ENCODE peak calls at places on chromosomes 16 and 17, in six cellular contexts. One of them, this sample, is unnamed.

GRCh38 chr16:47995354-47995753 is 160.4 kb downstream of the ABCC12 start:
- DNase-seq in mesendoderm: no peak
- DNase-seq in H1: no peak
- DNase-seq in mesenchymal stem cell: no peak
- DNase-seq in neuronal stem cell: no peak
- DNase-seq in IMR-90: no peak
- DNase-seq in this sample: peak; percentile 26

GRCh38 chr17:17437461-17437860 is 39.3 kb upstream of the MED9 start:
- DNase-seq in mesendoderm: no peak
- DNase-seq in H1: no peak
- DNase-seq in mesenchymal stem cell: no peak
- DNase-seq in neuronal stem cell: no peak
- DNase-seq in IMR-90: no peak
- DNase-seq in this sample: no peak

GRCh38 chr16:55043499-55043898 is 112.8 kb downstream of the IRX5 start:
- DNase-seq in mesendoderm: peak; percentile 19
- DNase-seq in H1: no peak
- DNase-seq in mesenchymal stem cell: no peak
- DNase-seq in neuronal stem cell: no peak
- DNase-seq in IMR-90: no peak
- DNase-seq in this sample: no peak

GRCh38 chr17:29138184-29138955 is 41.8 kb downstream of the MYO18A start:
- DNase-seq in mesendoderm: no peak
- DNase-seq in H1: no peak
- DNase-seq in mesenchymal stem cell: no peak
- DNase-seq in neuronal stem cell: no peak
- DNase-seq in IMR-90: peak; percentile 68
- DNase-seq in this sample: no peak

GRCh38 chr17:1999557-2000251 is 25.4 kb downstream of the RTN4RL1 start:
- DNase-seq in mesendoderm: peak; percentile 58
- DNase-seq in H1: no peak
- DNase-seq in mesenchymal stem cell: peak; percentile 80
- DNase-seq in neuronal stem cell: peak; percentile 66
- DNase-seq in IMR-90: peak; percentile 19
- DNase-seq in this sample: peak; percentile 72

GRCh38 chr17:46841561-46842379 is 9.6 kb upstream of the WNT9B start:
- DNase-seq in mesendoderm: peak; percentile 54
- DNase-seq in H1: no peak
- DNase-seq in mesenchymal stem cell: no peak
- DNase-seq in neuronal stem cell: no peak
- DNase-seq in IMR-90: no peak
- DNase-seq in this sample: peak; percentile 81

GRCh38 chr17:4017377-4017776 is 53.1 kb upstream of the ATP2A3 start:
- DNase-seq in mesendoderm: no peak
- DNase-seq in H1: no peak
- DNase-seq in mesenchymal stem cell: no peak
- DNase-seq in neuronal stem cell: no peak
- DNase-seq in IMR-90: no peak
- DNase-seq in this sample: no peak

GRCh38 chr16:88629835-88630234 is 8.5 kb upstream of the IL17C start:
- DNase-seq in mesendoderm: no peak
- DNase-seq in H1: no peak
- DNase-seq in mesenchymal stem cell: no peak
- DNase-seq in neuronal stem cell: no peak
- DNase-seq in IMR-90: no peak
- DNase-seq in this sample: no peak

GRCh38 chr16:82832861-82833260 is 206.1 kb downstream of the CDH13 start:
- DNase-seq in mesendoderm: no peak
- DNase-seq in H1: no peak
- DNase-seq in mesenchymal stem cell: peak; percentile 13
- DNase-seq in neuronal stem cell: no peak
- DNase-seq in IMR-90: peak; percentile 90
- DNase-seq in this sample: no peak

GRCh38 chr17:80270836-80271235 is 10.2 kb downstream of the RNF213 start:
- DNase-seq in mesendoderm: peak; percentile 91
- DNase-seq in H1: peak; percentile 34
- DNase-seq in mesenchymal stem cell: peak; percentile 31
- DNase-seq in neuronal stem cell: peak; percentile 58
- DNase-seq in IMR-90: no peak
- DNase-seq in this sample: peak; percentile 93

GRCh38 chr17:60134396-60135159 is 15.2 kb upstream of the CA4 start:
- DNase-seq in mesendoderm: no peak
- DNase-seq in H1: no peak
- DNase-seq in mesenchymal stem cell: peak; percentile 57
- DNase-seq in neuronal stem cell: no peak
- DNase-seq in IMR-90: peak; percentile 67
- DNase-seq in this sample: no peak

GRCh38 chr16:69477546-69477945 is 53.1 kb downstream of the CYB5B start:
- DNase-seq in mesendoderm: no peak
- DNase-seq in H1: no peak
- DNase-seq in mesenchymal stem cell: peak; percentile 79
- DNase-seq in neuronal stem cell: no peak
- DNase-seq in IMR-90: peak; percentile 39
- DNase-seq in this sample: no peak

GRCh38 chr17:50660042-50660886 is 25.6 kb downstream of the ABCC3 start:
- DNase-seq in mesendoderm: no peak
- DNase-seq in H1: no peak
- DNase-seq in mesenchymal stem cell: no peak
- DNase-seq in neuronal stem cell: no peak
- DNase-seq in IMR-90: peak; percentile 39
- DNase-seq in this sample: no peak

GRCh38 chr17:2157081-2157480 is 102.2 kb downstream of the HIC1 start:
- DNase-seq in mesendoderm: no peak
- DNase-seq in H1: no peak
- DNase-seq in mesenchymal stem cell: peak; percentile 83
- DNase-seq in neuronal stem cell: no peak
- DNase-seq in IMR-90: peak; percentile 66
- DNase-seq in this sample: no peak

GRCh38 chr17:37726891-37727780 is 17.7 kb downstream of the HNF1B start:
- DNase-seq in mesendoderm: no peak
- DNase-seq in H1: no peak
- DNase-seq in mesenchymal stem cell: no peak
- DNase-seq in neuronal stem cell: no peak
- DNase-seq in IMR-90: no peak
- DNase-seq in this sample: no peak

GRCh38 chr16:53726625-53727024 is 22.7 kb downstream of the FTO start:
- DNase-seq in mesendoderm: no peak
- DNase-seq in H1: no peak
- DNase-seq in mesenchymal stem cell: peak; percentile 31
- DNase-seq in neuronal stem cell: peak; percentile 29
- DNase-seq in IMR-90: peak; percentile 23
- DNase-seq in this sample: no peak

GRCh38 chr17:10197362-10197720 is 1.1 kb downstream of the GAS7 start:
- DNase-seq in mesendoderm: no peak
- DNase-seq in H1: no peak
- DNase-seq in mesenchymal stem cell: peak; percentile 44
- DNase-seq in neuronal stem cell: no peak
- DNase-seq in IMR-90: no peak
- DNase-seq in this sample: no peak
- H2BK120ac ChIP-seq in mesendoderm: no peak overlapping the region
- H2BK120ac ChIP-seq in H1: no peak overlapping the region
- H2BK120ac ChIP-seq in mesenchymal stem cell: no peak overlapping the region
- H2BK120ac ChIP-seq in neuronal stem cell: no peak overlapping the region
- H2BK120ac ChIP-seq in IMR-90: no peak overlapping the region
- H2BK120ac ChIP-seq in this sample: no peak overlapping the region

DNA sequence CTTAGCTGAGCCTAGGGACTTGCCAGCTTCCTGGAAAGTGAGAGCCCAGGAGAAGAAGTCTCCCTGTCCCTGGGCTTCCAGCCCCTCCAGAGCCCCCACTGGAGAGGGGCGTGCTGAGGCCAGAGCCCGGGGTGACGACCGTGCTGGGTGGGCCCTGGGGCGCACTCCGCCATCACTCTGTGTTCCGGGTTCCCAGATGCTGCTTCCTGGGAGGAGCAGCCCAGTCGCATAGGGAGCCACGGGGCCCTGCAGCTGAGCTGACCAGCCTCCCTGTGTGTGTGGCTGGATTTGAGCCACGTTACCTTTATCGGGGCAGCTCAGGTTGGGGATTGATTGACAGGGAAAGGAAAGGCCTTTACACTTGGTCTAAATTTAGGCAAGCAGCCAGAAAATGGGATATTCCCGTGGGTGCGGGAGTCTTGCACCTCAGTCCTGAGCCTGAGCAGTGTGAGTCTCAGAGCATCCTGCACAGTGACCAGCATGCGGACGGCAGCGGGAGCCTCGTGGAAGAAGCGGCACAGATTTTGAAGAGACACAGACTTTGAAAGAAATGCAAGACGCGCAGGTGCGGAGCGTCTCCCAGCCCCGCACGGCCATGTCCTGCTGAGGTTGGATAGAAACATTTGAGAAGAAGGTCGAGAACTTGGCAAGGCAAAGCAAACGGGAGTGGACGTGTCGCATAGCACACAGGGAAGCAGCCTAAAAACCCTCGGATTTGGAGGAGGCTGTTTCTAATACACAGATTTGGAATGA is 51.3 kb upstream of the ZNF750 start:
- DNase-seq in mesendoderm: no peak
- DNase-seq in H1: no peak
- DNase-seq in mesenchymal stem cell: no peak
- DNase-seq in neuronal stem cell: no peak
- DNase-seq in IMR-90: no peak
- DNase-seq in this sample: no peak
- H2BK120ac ChIP-seq in mesendoderm: no peak overlapping the region
- H2BK120ac ChIP-seq in H1: no peak overlapping the region
- H2BK120ac ChIP-seq in mesenchymal stem cell: no peak overlapping the region
- H2BK120ac ChIP-seq in neuronal stem cell: no peak overlapping the region
- H2BK120ac ChIP-seq in IMR-90: no peak overlapping the region
- H2BK120ac ChIP-seq in this sample: no peak overlapping the region

GRCh38 chr17:57784226-57784895 is 39.3 kb upstream of the CCDC182 start:
- DNase-seq in mesendoderm: no peak
- DNase-seq in H1: no peak
- DNase-seq in mesenchymal stem cell: no peak
- DNase-seq in neuronal stem cell: no peak
- DNase-seq in IMR-90: no peak
- DNase-seq in this sample: peak; percentile 29

GRCh38 chr17:57783338-57783742 is 38.2 kb upstream of the CCDC182 start:
- DNase-seq in mesendoderm: peak; percentile 90
- DNase-seq in H1: peak; percentile 70
- DNase-seq in mesenchymal stem cell: peak; percentile 44
- DNase-seq in neuronal stem cell: peak; percentile 84
- DNase-seq in IMR-90: peak; percentile 5
- DNase-seq in this sample: peak; percentile 96

GRCh38 chr17:57782051-57782490 is 37.0 kb upstream of the CCDC182 start:
- DNase-seq in mesendoderm: peak; percentile 23
- DNase-seq in H1: no peak
- DNase-seq in mesenchymal stem cell: no peak
- DNase-seq in neuronal stem cell: no peak
- DNase-seq in IMR-90: no peak
- DNase-seq in this sample: no peak

GRCh38 chr17:57781386-57782050 is 36.4 kb upstream of the CCDC182 start:
- DNase-seq in mesendoderm: no peak
- DNase-seq in H1: no peak
- DNase-seq in mesenchymal stem cell: peak; percentile 1
- DNase-seq in neuronal stem cell: no peak
- DNase-seq in IMR-90: no peak
- DNase-seq in this sample: no peak

DNA sequence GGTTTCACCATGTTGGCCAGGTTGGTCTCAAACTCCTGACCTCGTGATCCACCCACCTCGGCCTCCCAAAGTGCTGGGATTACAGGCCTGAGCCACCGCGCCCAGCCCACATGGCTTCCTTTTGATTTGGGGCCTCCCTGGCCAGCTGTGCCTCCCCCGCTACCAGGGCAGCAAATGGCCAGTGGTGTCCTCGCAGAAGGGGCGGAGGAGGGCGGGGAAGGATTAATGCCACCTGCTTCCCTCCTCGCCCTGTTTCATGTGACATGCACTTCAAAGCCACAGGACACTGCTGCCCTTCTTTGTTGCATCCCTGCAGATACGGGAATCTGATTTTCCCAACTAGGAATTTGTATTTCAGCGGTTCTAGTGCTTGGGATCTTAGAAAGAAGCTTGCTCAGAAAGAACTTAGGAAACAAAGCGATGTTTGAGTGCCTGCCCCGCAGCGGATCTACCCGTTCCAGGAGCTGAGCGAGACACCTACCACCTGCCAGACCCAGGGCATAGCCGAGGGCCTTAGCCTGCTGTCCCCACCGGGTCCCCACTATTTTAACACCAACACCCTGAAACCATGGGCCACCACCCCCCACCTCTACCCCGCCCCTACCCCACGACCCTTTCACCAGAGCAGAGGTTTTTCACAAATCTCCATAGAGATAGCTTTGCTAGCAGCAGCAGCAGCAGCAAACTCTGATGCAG is 37.7 kb upstream of the CCDC182 start:
- DNase-seq in mesendoderm: peak; percentile 26
- DNase-seq in H1: no peak
- DNase-seq in mesenchymal stem cell: no peak
- DNase-seq in neuronal stem cell: peak; percentile 40
- DNase-seq in IMR-90: no peak
- DNase-seq in this sample: peak; percentile 60
- H2BK120ac ChIP-seq in mesendoderm: no peak overlapping the region
- H2BK120ac ChIP-seq in H1: no peak overlapping the region
- H2BK120ac ChIP-seq in mesenchymal stem cell: no peak overlapping the region
- H2BK120ac ChIP-seq in neuronal stem cell: no peak overlapping the region
- H2BK120ac ChIP-seq in IMR-90: no peak overlapping the region
- H2BK120ac ChIP-seq in this sample: no peak overlapping the region

GRCh38 chr17:44558349-44559287 is 1.3 kb downstream of the FZD2 start:
- DNase-seq in mesendoderm: peak; percentile 49
- DNase-seq in H1: no peak
- DNase-seq in mesenchymal stem cell: peak; percentile 52
- DNase-seq in neuronal stem cell: no peak
- DNase-seq in IMR-90: peak; percentile 60
- DNase-seq in this sample: peak; percentile 64

GRCh38 chr17:44557653-44558285 is 485 bp downstream of the FZD2 start:
- DNase-seq in mesendoderm: peak; percentile 71
- DNase-seq in H1: no peak
- DNase-seq in mesenchymal stem cell: peak; percentile 85
- DNase-seq in neuronal stem cell: no peak
- DNase-seq in IMR-90: peak; percentile 72
- DNase-seq in this sample: peak; percentile 76

GRCh38 chr17:44556854-44557606 is at the start of gene FZD2:
- DNase-seq in mesendoderm: peak; percentile 97
- DNase-seq in H1: peak; percentile 93
- DNase-seq in mesenchymal stem cell: peak; percentile 99
- DNase-seq in neuronal stem cell: peak; percentile 100
- DNase-seq in IMR-90: peak; percentile 99
- DNase-seq in this sample: peak; percentile 97

GRCh38 chr17:44555056-44555455 is 2.2 kb upstream of the FZD2 start:
- DNase-seq in mesendoderm: peak; percentile 30
- DNase-seq in H1: no peak
- DNase-seq in mesenchymal stem cell: no peak
- DNase-seq in neuronal stem cell: no peak
- DNase-seq in IMR-90: no peak
- DNase-seq in this sample: no peak

DNA sequence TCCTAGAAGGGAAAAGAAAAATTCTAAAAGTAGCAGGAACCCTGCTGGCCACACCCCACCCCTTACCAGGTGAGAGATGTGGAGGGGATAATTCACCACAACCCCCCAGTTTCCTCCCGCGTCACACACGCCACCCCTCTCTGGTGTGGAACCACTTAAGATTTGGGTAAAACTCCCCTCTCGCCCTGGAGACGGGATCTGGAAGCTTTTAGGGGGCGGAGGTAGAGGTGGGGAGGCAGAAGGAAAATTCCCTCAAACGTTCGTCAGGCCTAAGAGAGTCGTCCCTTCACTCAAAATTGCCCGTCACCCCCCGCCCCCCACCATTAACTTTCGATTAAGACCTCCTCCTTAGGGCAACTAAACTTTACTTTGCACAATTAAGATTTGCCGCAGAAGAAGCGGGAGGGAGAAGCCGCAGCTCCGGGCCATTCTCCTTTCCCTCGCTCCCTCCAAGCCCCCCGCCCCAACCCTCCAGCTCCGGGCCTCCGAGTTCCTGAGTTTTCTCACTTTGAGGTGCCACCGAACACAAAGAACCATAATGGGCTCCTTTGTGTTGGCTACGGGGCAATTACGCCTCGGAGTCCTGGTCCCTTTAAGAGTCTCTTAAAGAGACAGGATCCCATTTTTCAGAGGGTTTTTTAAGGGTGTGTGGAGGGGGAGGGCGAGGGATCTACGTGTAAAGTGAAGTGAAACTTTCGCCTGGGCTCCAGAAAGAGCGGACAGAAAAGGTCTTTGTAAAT is 1.0 kb upstream of the FZD2 start:
- DNase-seq in mesendoderm: peak; percentile 96
- DNase-seq in H1: peak; percentile 80
- DNase-seq in mesenchymal stem cell: peak; percentile 74
- DNase-seq in neuronal stem cell: peak; percentile 96
- DNase-seq in IMR-90: peak; percentile 63
- DNase-seq in this sample: peak; percentile 94
- H2BK120ac ChIP-seq in mesendoderm: peak overlapping the region; percentile 73
- H2BK120ac ChIP-seq in H1: peak overlapping the region; percentile 87
- H2BK120ac ChIP-seq in mesenchymal stem cell: peak overlapping the region; percentile 97
- H2BK120ac ChIP-seq in neuronal stem cell: no peak overlapping the region
- H2BK120ac ChIP-seq in IMR-90: peak overlapping the region; percentile 86
- H2BK120ac ChIP-seq in this sample: peak overlapping the region; percentile 50

This sample was measured in H9.